ENCODE peak calls at places on chromosomes 6 and 20, in nine cellular contexts. G is suprapubic skin; V is H7; A is transverse colon; M is brain microvascular endothelial cell; H is mammary epithelial cell; Z is CD8-positive, alpha-beta memory T cell; S is ovary; K is GM23248. L is an unnamed sample.

GRCh38 chr6:36784379-36784636 is 54.9 kb downstream of the CPNE5 start:
- DNase-seq in G (no peak), V (no peak), A (no peak), M (no peak), H (no peak), Z (no peak), S (no peak), K (no peak), L (no peak)

GRCh38 chr20:16816192-16816591 is 68.0 kb downstream of the OTOR start:
- DNase-seq in G (no peak), V (no peak), A (no peak), M (no peak), H (no peak), Z (no peak), S (no peak), K (no peak), L (no peak)

GRCh38 chr6:113530769-113531168 is 326.4 kb upstream of the MARCKS start:
- DNase-seq in G (no peak), V (no peak), A (no peak), M (peak), H (peak), Z (no peak), S (no peak), K (peak), L (no peak)

GRCh38 chr6:134122775-134123174 is 70.4 kb upstream of the SLC2A12 start:
- DNase-seq in G (no peak), V (no peak), A (no peak), M (no peak), H (peak), Z (no peak), S (no peak), K (no peak), L (no peak)

GRCh38 chr6:156685823-156686428 is 91.3 kb upstream of the ARID1B start:
- DNase-seq in G (no peak), V (no peak), A (no peak), M (no peak), H (no peak), Z (no peak), S (no peak), K (no peak), L (no peak)

GRCh38 chr6:15264902-15265761 is 19.3 kb downstream of the JARID2 start:
- DNase-seq in G (no peak), V (no peak), A (no peak), M (no peak), H (no peak), Z (no peak), S (no peak), K (peak), L (no peak)

GRCh38 chr6:167212716-167213011 is 54.9 kb upstream of the GPR31 start:
- DNase-seq in G (no peak), V (no peak), A (no peak), M (no peak), H (no peak), Z (no peak), S (no peak), K (no peak), L (no peak)

GRCh38 chr6:116170358-116171057 is 44.6 kb upstream of the COL10A1 start:
- DNase-seq in G (no peak), V (no peak), A (no peak), M (no peak), H (no peak), Z (no peak), S (no peak), K (no peak), L (no peak)

GRCh38 chr6:32192608-32193039 is at the start of gene GPSM3:
- DNase-seq in G (no peak), V (peak), A (peak), M (peak), H (no peak), Z (peak), S (peak), K (peak), L (peak)

GRCh38 chr6:37051138-37052026 is 45.9 kb downstream of the FGD2 start:
- DNase-seq in G (peak), V (peak), A (peak), M (peak), H (peak), Z (peak), S (peak), K (peak), L (peak)

GRCh38 chr6:150229775-150230561 is 87.1 kb downstream of the PPP1R14C start:
- DNase-seq in G (no peak), V (no peak), A (no peak), M (no peak), H (peak), Z (no peak), S (no peak), K (peak), L (no peak)

GRCh38 chr6:10146723-10147451 is 268.0 kb downstream of the TFAP2A start:
- DNase-seq in G (no peak), V (peak), A (no peak), M (peak), H (peak), Z (no peak), S (no peak), K (peak), L (no peak)

GRCh38 chr20:34300809-34301586 is 2.2 kb downstream of the AHCY start:
- DNase-seq in G (no peak), V (peak), A (no peak), M (no peak), H (no peak), Z (no peak), S (no peak), K (peak), L (no peak)

GRCh38 chr20:35146299-35146921 is 726 bp downstream of the EDEM2 start:
- DNase-seq in G (peak), V (peak), A (no peak), M (no peak), H (peak), Z (no peak), S (peak), K (peak), L (peak)

GRCh38 chr6:70738028-70738427 is 70.3 kb downstream of the SMAP1 start:
- DNase-seq in G (no peak), V (no peak), A (no peak), M (no peak), H (no peak), Z (no peak), S (no peak), K (peak), L (no peak)

GRCh38 chr20:46255440-46256104 is 52.7 kb downstream of the CDH22 start:
- DNase-seq in G (peak), V (no peak), A (peak), M (no peak), H (peak), Z (peak), S (peak), K (no peak), L (peak)

GRCh38 chr20:46348231-46348803 is 40.0 kb upstream of the CDH22 start:
- DNase-seq in G (no peak), V (peak), A (no peak), M (peak), H (no peak), Z (no peak), S (no peak), K (peak), L (no peak)

GRCh38 chr6:24831771-24832718 is 33.3 kb upstream of the ARMH2 start:
- DNase-seq in G (no peak), V (no peak), A (no peak), M (peak), H (no peak), Z (no peak), S (no peak), K (peak), L (no peak)

GRCh38 chr20:37007898-37008649 is 56.6 kb upstream of the SAMHD1 start:
- DNase-seq in G (no peak), V (no peak), A (no peak), M (peak), H (peak), Z (peak), S (no peak), K (peak), L (no peak)

GRCh38 chr20:7516631-7517051 is 423.6 kb downstream of the HAO1 start:
- DNase-seq in G (no peak), V (no peak), A (no peak), M (no peak), H (no peak), Z (no peak), S (no peak), K (no peak), L (no peak)

GRCh38 chr6:22071655-22072054 is 225.2 kb downstream of the PRL start:
- DNase-seq in G (no peak), V (no peak), A (no peak), M (peak), H (no peak), Z (no peak), S (peak), K (peak), L (peak)

GRCh38 chr6:167394330-167394729 is 69.4 kb downstream of the TTLL2 start:
- DNase-seq in G (no peak), V (no peak), A (no peak), M (no peak), H (no peak), Z (no peak), S (no peak), K (no peak), L (no peak)

GRCh38 chr20:44780226-44780625 is 30.1 kb downstream of the RIMS4 start:
- DNase-seq in G (no peak), V (peak), A (peak), M (peak), H (peak), Z (no peak), S (peak), K (peak), L (no peak)

GRCh38 chr20:45340951-45341350 is 7.3 kb downstream of the SDC4 start:
- DNase-seq in G (no peak), V (peak), A (no peak), M (no peak), H (no peak), Z (no peak), S (no peak), K (no peak), L (no peak)

GRCh38 chr6:99614430-99615161 is 8.0 kb downstream of the PRDM13 start:
- DNase-seq in G (no peak), V (peak), A (peak), M (no peak), H (no peak), Z (peak), S (no peak), K (peak), L (no peak)

GRCh38 chr6:5525209-5525608 is 263.9 kb downstream of the FARS2 start:
- DNase-seq in G (no peak), V (no peak), A (no peak), M (peak), H (peak), Z (no peak), S (no peak), K (peak), L (no peak)

DNA sequence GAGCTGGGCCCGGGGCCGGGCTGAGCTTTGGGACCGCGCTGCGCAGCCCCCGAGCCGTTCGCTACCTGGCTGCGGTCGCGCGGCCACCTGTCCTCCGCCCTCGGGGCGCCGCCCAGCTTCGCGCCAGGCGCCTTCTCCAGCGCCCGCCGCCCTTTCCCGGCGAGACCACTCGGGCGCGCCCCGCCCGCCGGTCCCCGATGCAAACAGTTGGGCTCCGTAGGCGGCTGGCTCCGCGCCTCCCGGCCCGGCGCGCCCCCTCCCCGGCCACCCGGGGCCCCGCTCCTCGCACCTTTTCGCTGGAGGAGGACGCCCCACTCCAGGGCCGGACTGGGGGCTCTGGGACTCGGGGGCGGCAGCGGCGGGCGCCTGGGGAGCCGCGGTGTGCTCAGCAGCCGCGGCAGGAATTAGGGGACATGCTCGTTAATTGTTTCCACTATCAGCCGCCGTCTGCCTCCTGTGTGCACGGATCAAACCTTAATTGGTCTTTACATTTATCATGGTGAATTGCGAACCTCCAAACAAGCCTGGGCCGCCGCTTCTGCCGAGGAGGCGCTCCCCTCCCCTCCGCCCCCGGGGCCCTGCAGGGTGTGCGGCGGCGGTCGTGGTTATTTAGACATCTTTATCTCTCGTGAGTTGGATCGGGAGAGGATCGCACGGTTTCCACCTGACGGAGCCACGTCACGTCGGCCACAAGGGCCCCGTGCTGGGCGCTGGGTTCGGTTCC is 916 bp upstream of the CNR1 start:
- DNase-seq in G (no peak), V (peak), A (no peak), M (no peak), H (no peak), Z (no peak), S (no peak), K (no peak), L (peak)
- H3K4me3 ChIP-seq in G (peak), V (peak), A (peak), M (peak), H (no peak), Z (no peak), S (peak), K (peak), L (no peak)

GRCh38 chr20:60057123-60057865 is 99.1 kb downstream of the CDH26 start:
- DNase-seq in G (no peak), V (peak), A (peak), M (peak), H (peak), Z (peak), S (peak), K (peak), L (peak)
- H3K4me3 ChIP-seq in G (no peak), V (no peak), A (no peak), M (no peak), H (no peak), Z (peak), S (no peak), K (no peak), L (no peak)

GRCh38 chr6:107711953-107712522 is 112.1 kb downstream of the SCML4 start:
- DNase-seq in G (no peak), V (no peak), A (no peak), M (no peak), H (no peak), Z (no peak), S (no peak), K (no peak), L (no peak)
- H3K4me3 ChIP-seq in G (no peak), V (no peak), A (no peak), M (no peak), H (no peak), Z (no peak), S (no peak), K (no peak), L (no peak)

GRCh38 chr6:27753668-27754407 is 158.4 kb downstream of the OR2B2 start:
- DNase-seq in G (peak), V (peak), A (peak), M (peak), H (peak), Z (peak), S (peak), K (peak), L (peak)
- H3K4me3 ChIP-seq in G (peak), V (peak), A (no peak), M (peak), H (peak), Z (peak), S (peak), K (peak), L (peak)

DNA sequence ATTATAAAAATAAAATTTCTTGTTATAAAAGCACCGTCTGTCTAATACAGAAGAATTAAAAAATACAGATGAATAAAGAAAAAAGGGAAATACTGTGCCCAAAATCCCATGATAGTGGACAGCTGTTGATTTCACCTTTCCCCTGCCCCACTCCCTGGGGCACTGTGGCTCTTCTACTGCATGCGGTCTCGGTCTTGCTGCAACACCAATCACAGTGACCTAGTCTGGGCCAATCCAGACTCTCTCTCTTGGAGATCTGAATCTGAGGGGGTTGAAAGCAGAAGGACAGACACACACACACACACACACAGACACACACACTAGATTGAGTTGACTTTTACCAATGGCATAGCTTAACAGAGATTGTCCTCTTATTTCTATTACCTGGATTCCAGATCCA is 70.5 kb upstream of the FYN start:
- DNase-seq in G (no peak), V (no peak), A (no peak), M (no peak), H (no peak), Z (no peak), S (no peak), K (no peak), L (no peak)
- H3K4me3 ChIP-seq in G (no peak), V (no peak), A (no peak), M (no peak), H (no peak), Z (no peak), S (no peak), K (no peak), L (no peak)

GRCh38 chr6:165662041-165662491 is 975 bp downstream of the PDE10A start:
- DNase-seq in G (no peak), V (no peak), A (no peak), M (peak), H (no peak), Z (no peak), S (peak), K (peak), L (peak)

GRCh38 chr6:165664553-165665383 is 1.7 kb upstream of the PDE10A start:
- DNase-seq in G (no peak), V (no peak), A (no peak), M (no peak), H (no peak), Z (no peak), S (no peak), K (no peak), L (no peak)

GRCh38 chr6:165662671-165663282 is at the start of gene PDE10A:
- DNase-seq in G (no peak), V (peak), A (no peak), M (peak), H (peak), Z (no peak), S (peak), K (peak), L (peak)

GRCh38 chr6:165663736-165664552 is 903 bp upstream of the PDE10A start:
- DNase-seq in G (no peak), V (peak), A (no peak), M (peak), H (peak), Z (no peak), S (peak), K (peak), L (no peak)

GRCh38 chr6:165663283-165663735 is 268 bp upstream of the PDE10A start:
- DNase-seq in G (no peak), V (peak), A (no peak), M (peak), H (peak), Z (no peak), S (peak), K (peak), L (peak)
- H3K4me3 ChIP-seq in G (peak), V (peak), A (no peak), M (peak), H (no peak), Z (no peak), S (peak), K (peak), L (peak)

GRCh38 chr6:33201935-33202334 is 1.3 kb downstream of the SLC39A7 start:
- DNase-seq in G (peak), V (peak), A (no peak), M (no peak), H (no peak), Z (no peak), S (no peak), K (peak), L (no peak)
- H3K4me3 ChIP-seq in G (peak), V (peak), A (no peak), M (peak), H (peak), Z (peak), S (peak), K (peak), L (no peak)

DNA sequence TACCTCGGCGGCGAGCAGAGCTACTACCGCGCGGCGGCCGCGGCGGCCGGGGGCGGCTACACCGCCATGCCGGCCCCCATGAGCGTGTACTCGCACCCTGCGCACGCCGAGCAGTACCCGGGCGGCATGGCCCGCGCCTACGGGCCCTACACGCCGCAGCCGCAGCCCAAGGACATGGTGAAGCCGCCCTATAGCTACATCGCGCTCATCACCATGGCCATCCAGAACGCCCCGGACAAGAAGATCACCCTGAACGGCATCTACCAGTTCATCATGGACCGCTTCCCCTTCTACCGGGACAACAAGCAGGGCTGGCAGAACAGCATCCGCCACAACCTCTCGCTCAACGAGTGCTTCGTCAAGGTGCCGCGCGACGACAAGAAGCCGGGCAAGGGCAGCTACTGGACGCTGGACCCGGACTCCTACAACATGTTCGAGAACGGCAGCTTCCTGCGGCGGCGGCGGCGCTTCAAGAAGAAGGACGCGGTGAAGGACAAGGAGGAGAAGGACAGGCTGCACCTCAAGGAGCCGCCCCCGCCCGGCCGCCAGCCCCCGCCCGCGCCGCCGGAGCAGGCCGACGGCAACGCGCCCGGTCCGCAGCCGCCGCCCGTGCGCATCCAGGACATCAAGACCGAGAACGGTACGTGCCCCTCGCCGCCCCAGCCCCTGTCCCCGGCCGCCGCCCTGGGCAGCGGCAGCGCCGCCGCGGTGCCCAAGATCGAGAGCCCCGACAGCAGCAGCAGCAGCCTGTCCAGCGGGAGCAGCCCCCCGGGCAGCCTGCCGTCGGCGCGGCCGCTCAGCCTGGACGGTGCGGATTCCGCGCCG is 994 bp downstream of the FOXC1 start:
- DNase-seq in G (peak), V (no peak), A (no peak), M (no peak), H (peak), Z (no peak), S (peak), K (peak), L (no peak)
- H3K4me3 ChIP-seq in G (peak), V (peak), A (peak), M (peak), H (peak), Z (no peak), S (peak), K (peak), L (peak)

GRCh38 chr6:169246445-169246844 is 7.2 kb downstream of the THBS2 start:
- DNase-seq in G (peak), V (no peak), A (no peak), M (no peak), H (no peak), Z (no peak), S (no peak), K (no peak), L (peak)
- H3K4me3 ChIP-seq in G (no peak), V (no peak), A (no peak), M (no peak), H (no peak), Z (no peak), S (no peak), K (no peak), L (no peak)

GRCh38 chr6:137699036-137699683 is 167.9 kb upstream of the TNFAIP3 start:
- DNase-seq in G (no peak), V (no peak), A (no peak), M (no peak), H (no peak), Z (no peak), S (no peak), K (peak), L (peak)
- H3K4me3 ChIP-seq in G (no peak), V (no peak), A (no peak), M (no peak), H (no peak), Z (no peak), S (no peak), K (no peak), L (no peak)

L was measured in aorta.